ENCODE peak calls at places on chromosome 10, in ten cellular contexts. Y, I, D, Z, B, J, C, H, W and G are unnamed samples.

GRCh38 chr10:125012851-125013528 is 71.1 kb downstream of the ZRANB1 start:
- DNase-seq in Y (no peak), I (no peak), D (no peak), Z (no peak), B (no peak), J (no peak), C (no peak), H (no peak), W (no peak), G (no peak)

GRCh38 chr10:91156196-91156595 is 64.3 kb upstream of the PCGF5 start:
- DNase-seq in Y (no peak), I (no peak), D (no peak), Z (no peak), B (no peak), J (no peak), C (no peak), H (no peak), W (no peak), G (no peak)

GRCh38 chr10:110067960-110068770 is 60.4 kb downstream of the ADD3 start:
- DNase-seq in Y (no peak), I (no peak), D (peak; percentile 63), Z (no peak), B (no peak), J (no peak), C (no peak), H (no peak), W (no peak), G (no peak)

GRCh38 chr10:129784286-129784685 is 179.8 kb downstream of the EBF3 start:
- DNase-seq in Y (no peak), I (no peak), D (no peak), Z (no peak), B (no peak), J (no peak), C (no peak), H (no peak), W (no peak), G (peak; percentile 11)

GRCh38 chr10:79910836-79911235 is 38.1 kb downstream of the SFTPD start:
- DNase-seq in Y (no peak), I (no peak), D (no peak), Z (no peak), B (no peak), J (no peak), C (no peak), H (no peak), W (no peak), G (no peak)

GRCh38 chr10:77531441-77532001 is 106.1 kb downstream of the KCNMA1 start:
- DNase-seq in Y (no peak), I (peak; percentile 90), D (no peak), Z (peak; percentile 83), B (no peak), J (no peak), C (peak; percentile 52), H (peak; percentile 58), W (peak; percentile 70), G (peak; percentile 63)

GRCh38 chr10:103678104-103678526 is 177.3 kb downstream of the SH3PXD2A start:
- DNase-seq in Y (peak; percentile 89), I (no peak), D (peak; percentile 92), Z (peak; percentile 76), B (no peak), J (peak; percentile 83), C (peak; percentile 79), H (peak; percentile 77), W (no peak), G (peak; percentile 85)

GRCh38 chr10:79007037-79007842 is 61.5 kb upstream of the ZMIZ1 start:
- DNase-seq in Y (no peak), I (no peak), D (no peak), Z (peak; percentile 81), B (no peak), J (no peak), C (peak; percentile 75), H (no peak), W (no peak), G (no peak)

GRCh38 chr10:96440257-96441125 is 73.2 kb downstream of the TLL2 start:
- DNase-seq in Y (no peak), I (no peak), D (no peak), Z (no peak), B (no peak), J (no peak), C (no peak), H (no peak), W (no peak), G (no peak)

GRCh38 chr10:96439655-96440217 is 74.0 kb downstream of the TLL2 start:
- DNase-seq in Y (no peak), I (no peak), D (no peak), Z (no peak), B (no peak), J (no peak), C (no peak), H (no peak), W (no peak), G (no peak)

GRCh38 chr10:96442017-96442643 is 71.6 kb downstream of the TLL2 start:
- DNase-seq in Y (no peak), I (no peak), D (no peak), Z (no peak), B (no peak), J (no peak), C (no peak), H (no peak), W (no peak), G (peak; percentile 56)

GRCh38 chr10:96436035-96436434 is 77.2 kb upstream of the OPALIN start:
- DNase-seq in Y (no peak), I (no peak), D (no peak), Z (no peak), B (no peak), J (no peak), C (no peak), H (no peak), W (no peak), G (no peak)

GRCh38 chr10:96441126-96441905 is 72.4 kb downstream of the TLL2 start:
- DNase-seq in Y (no peak), I (no peak), D (no peak), Z (no peak), B (no peak), J (no peak), C (no peak), H (no peak), W (no peak), G (no peak)
- H3K4me1 ChIP-seq in Y (no peaks in the 10 kb centered on the region), I (no peaks in the 10 kb centered on the region), D (no peaks in the 10 kb centered on the region), Z (no peaks in the 10 kb centered on the region), B (peaks cover 12% of the 10 kb centered on the region), J (peaks cover 11% of the 10 kb centered on the region), C (peaks cover 4% of the 10 kb centered on the region), H (no peaks in the 10 kb centered on the region), W (no peaks in the 10 kb centered on the region), G (no peaks in the 10 kb centered on the region)

GRCh38 chr10:22268503-22268902 is 47.7 kb upstream of the COMMD3 start:
- DNase-seq in Y (no peak), I (no peak), D (no peak), Z (no peak), B (no peak), J (no peak), C (no peak), H (no peak), W (no peak), G (no peak)

GRCh38 chr10:22263106-22263505 is 45.3 kb upstream of the EBLN1 start:
- DNase-seq in Y (no peak), I (no peak), D (no peak), Z (no peak), B (no peak), J (no peak), C (no peak), H (no peak), W (no peak), G (no peak)

GRCh38 chr10:22271786-22272185 is 44.4 kb upstream of the COMMD3 start:
- DNase-seq in Y (no peak), I (no peak), D (no peak), Z (no peak), B (no peak), J (no peak), C (no peak), H (no peak), W (no peak), G (no peak)

GRCh38 chr10:22265839-22266537 is 48.2 kb upstream of the EBLN1 start:
- DNase-seq in Y (no peak), I (no peak), D (no peak), Z (no peak), B (no peak), J (no peak), C (no peak), H (no peak), W (no peak), G (no peak)
- TF ChIP-seq CTCF in Y (no peak), I (no peak), D (no peak), Z (no peak), B (no peak), J (no peak), C (no peak), H (no peak), W (no peak), G (no peak)

DNA sequence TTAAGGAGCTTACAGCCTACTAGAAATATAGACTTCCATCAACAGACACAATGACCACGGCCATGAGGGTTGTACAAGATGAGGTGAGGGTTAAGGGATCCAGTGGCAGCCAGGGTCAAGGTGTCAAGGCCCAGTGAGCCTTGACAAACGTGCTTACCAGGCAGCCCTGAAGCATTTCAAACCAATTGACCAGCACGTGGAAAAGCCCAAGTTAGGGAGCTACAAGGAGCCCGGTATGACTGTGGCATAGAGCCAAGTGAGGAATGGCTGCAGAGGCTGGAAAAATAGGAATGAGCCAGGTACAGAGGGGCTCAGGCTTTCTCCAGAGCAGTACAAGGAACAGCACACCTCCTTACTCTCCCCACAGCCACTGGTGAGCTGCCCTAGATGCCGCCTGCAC is 12.7 kb downstream of the AFAP1L2 start:
- DNase-seq in Y (no peak), I (no peak), D (no peak), Z (no peak), B (no peak), J (no peak), C (no peak), H (no peak), W (no peak), G (no peak)
- H3K4me1 ChIP-seq in Y (no peaks in the 10 kb centered on the region), I (peaks cover 53% of the 10 kb centered on the region), D (no peaks in the 10 kb centered on the region), Z (peaks cover 35% of the 10 kb centered on the region), B (peaks cover 3% of the 10 kb centered on the region), J (peaks cover 5% of the 10 kb centered on the region), C (no peaks in the 10 kb centered on the region), H (peaks cover 35% of the 10 kb centered on the region), W (peaks cover 15% of the 10 kb centered on the region), G (no peaks in the 10 kb centered on the region)

GRCh38 chr10:34962866-34963265 is 127.3 kb downstream of the CUL2 start:
- DNase-seq in Y (no peak), I (no peak), D (no peak), Z (no peak), B (no peak), J (no peak), C (no peak), H (no peak), W (no peak), G (no peak)

GRCh38 chr10:34959321-34959720 is 130.8 kb downstream of the CUL2 start:
- DNase-seq in Y (no peak), I (no peak), D (no peak), Z (no peak), B (no peak), J (no peak), C (no peak), H (no peak), W (no peak), G (no peak)

GRCh38 chr10:34964166-34964800 is 125.9 kb downstream of the CUL2 start:
- DNase-seq in Y (no peak), I (no peak), D (no peak), Z (no peak), B (no peak), J (no peak), C (no peak), H (no peak), W (no peak), G (no peak)

GRCh38 chr10:34959786-34960185 is 130.4 kb downstream of the CUL2 start:
- DNase-seq in Y (no peak), I (no peak), D (no peak), Z (no peak), B (no peak), J (no peak), C (no peak), H (no peak), W (no peak), G (no peak)

GRCh38 chr10:34960983-34961382 is 129.2 kb downstream of the CUL2 start:
- DNase-seq in Y (no peak), I (no peak), D (no peak), Z (no peak), B (no peak), J (peak; percentile 22), C (no peak), H (no peak), W (no peak), G (no peak)
- TF ChIP-seq CTCF in Y (no peak), I (peak; percentile 26), D (no peak), Z (no peak), B (peak; percentile 41), J (no peak), C (peak; percentile 63), H (no peak), W (no peak), G (no peak)